ENCODE peak calls at places on chromosomes 2 and 18, in five cellular contexts. B, L, P, C and D are unnamed samples.

GRCh38 chr2:85323351-85323987 is 4.3 kb downstream of the TGOLN2 start:
- DNase-seq in L (no peak), P (no peak), B (no peak), C (no peak), D (no peak)

GRCh38 chr2:135151615-135152014 is 99.5 kb downstream of the RAB3GAP1 start:
- DNase-seq in L (peak), B (no peak), C (no peak), P (no peak), D (no peak)

GRCh38 chr2:48733067-48733503 is 22.4 kb downstream of the LHCGR start:
- DNase-seq in B (no peak), C (no peak), L (no peak), P (no peak), D (no peak)

GRCh38 chr2:56519806-56520205 is 336.0 kb downstream of the CCDC85A start:
- DNase-seq in C (no peak), B (no peak), L (no peak), P (peak), D (no peak)

GRCh38 chr2:134367216-134367615 is 113.3 kb downstream of the MGAT5 start:
- DNase-seq in C (no peak), P (no peak), B (no peak), L (no peak), D (no peak)

GRCh38 chr2:138447889-138448570 is 53.5 kb upstream of the SPOPL start:
- DNase-seq in P (no peak), B (no peak), L (no peak), C (no peak), D (no peak)

GRCh38 chr18:52716926-52717325 is 376.9 kb downstream of the DCC start:
- DNase-seq in L (peak), C (no peak), P (peak), B (no peak), D (no peak)

GRCh38 chr2:122535960-122536517 is 780.6 kb downstream of the TSN start:
- DNase-seq in P (no peak), B (no peak), L (no peak), C (no peak), D (no peak)

GRCh38 chr2:241135737-241136136 is 13.5 kb downstream of the PASK start:
- DNase-seq in C (no peak), P (no peak), L (no peak), B (no peak), D (no peak)

GRCh38 chr2:46847185-46847710 is 68.4 kb downstream of the MCFD2 start:
- DNase-seq in C (peak), P (peak), B (no peak), L (peak), D (peak)

GRCh38 chr2:200616656-200617055 is 30.8 kb downstream of the AOX1 start:
- DNase-seq in L (no peak), P (peak), B (no peak), C (no peak), D (no peak)

GRCh38 chr2:27442282-27442980 is at the start of gene KRTCAP3:
- DNase-seq in P (no peak), B (peak), L (peak), C (peak), D (no peak)

GRCh38 chr2:9407363-9407811 is 15.9 kb downstream of the ITGB1BP1 start:
- DNase-seq in P (no peak), B (no peak), C (no peak), L (peak), D (peak)

GRCh38 chr2:30208453-30208852 is 22.9 kb upstream of the LBH start:
- DNase-seq in P (peak), C (peak), L (peak), B (peak), D (no peak)

GRCh38 chr2:117760916-117761315 is 53.6 kb upstream of the DDX18 start:
- DNase-seq in P (no peak), L (no peak), C (no peak), B (no peak), D (no peak)

GRCh38 chr2:37625781-37626548 is 45.5 kb downstream of the CDC42EP3 start:
- DNase-seq in P (no peak), B (no peak), C (no peak), L (no peak), D (no peak)

GRCh38 chr2:23360571-23361125 is 24.3 kb upstream of the KLHL29 start:
- DNase-seq in P (no peak), C (peak), L (no peak), B (no peak), D (no peak)

GRCh38 chr2:170190172-170190571 is 12.2 kb downstream of the MYO3B start:
- DNase-seq in B (no peak), C (no peak), L (peak), P (no peak), D (no peak)

GRCh38 chr2:142131016-142131714 is at the start of gene LRP1B:
- DNase-seq in P (peak), L (peak), C (peak), B (peak), D (no peak)

GRCh38 chr2:174145827-174146226 is 102.5 kb downstream of the OLA1 start:
- DNase-seq in C (peak), P (peak), B (no peak), L (peak), D (no peak)

GRCh38 chr2:112257575-112257974 is 2.7 kb upstream of the ZC3H8 start:
- DNase-seq in C (no peak), P (no peak), L (peak), B (no peak), D (peak)

GRCh38 chr2:47903781-47904447 is 2.4 kb downstream of the FBXO11 start:
- DNase-seq in L (no peak), P (no peak), C (no peak), B (no peak), D (no peak)

GRCh38 chr2:43041167-43041566 is 185.2 kb downstream of the ZFP36L2 start:
- DNase-seq in P (no peak), C (no peak), B (no peak), L (peak), D (no peak)

GRCh38 chr2:70922591-70923234 is 13.0 kb upstream of the ATP6V1B1 start:
- DNase-seq in B (peak), L (no peak), C (peak), P (no peak), D (no peak)

GRCh38 chr2:80328033-80328635 is 23.6 kb upstream of the LRRTM1 start:
- DNase-seq in L (no peak), P (no peak), C (no peak), B (no peak), D (no peak)

GRCh38 chr2:232485757-232486557 is 1.7 kb downstream of the ECEL1 start:
- DNase-seq in L (no peak), C (no peak), P (no peak), B (no peak), D (no peak)

GRCh38 chr2:30776831-30777652 is 30.2 kb downstream of the CAPN13 start:
- DNase-seq in L (no peak), B (peak), P (no peak), C (no peak), D (no peak)